ENCODE peak calls at places on chromosomes 2 and 18, in seven cellular contexts. H, G, O, M, Y, D and U are unnamed samples.

GRCh38 chr18:79902075-79902474 is 49.4 kb downstream of the SLC66A2 start:
- DNase-seq in O (no peak), M (no peak), G (no peak), Y (no peak), H (no peak), D (no peak), U (no peak)

GRCh38 chr2:46239847-46240181 is 57.4 kb upstream of the EPAS1 start:
- DNase-seq in Y (no peak), M (no peak), O (no peak), D (no peak), G (no peak), H (no peak), U (no peak)

GRCh38 chr2:56132138-56132537 is 51.7 kb upstream of the CCDC85A start:
- DNase-seq in D (peak; percentile 28), O (no peak), G (no peak), H (peak; percentile 73), Y (peak; percentile 62), M (peak; percentile 47), U (peak; percentile 76)

GRCh38 chr18:23115683-23116096 is 19.6 kb upstream of the CABLES1 start:
- DNase-seq in M (peak; percentile 100), D (no peak), O (no peak), Y (no peak), H (peak; percentile 98), G (no peak), U (peak; percentile 95)

GRCh38 chr2:24512404-24512803 is 21.4 kb downstream of the NCOA1 start:
- DNase-seq in G (no peak), O (no peak), M (peak; percentile 28), Y (no peak), D (no peak), H (no peak), U (no peak)

GRCh38 chr2:32453242-32454062 is 96.6 kb downstream of the BIRC6 start:
- DNase-seq in O (no peak), G (no peak), M (peak; percentile 44), D (no peak), H (no peak), Y (no peak), U (peak; percentile 59)

GRCh38 chr2:200471324-200471848 is 38.5 kb downstream of the KCTD18 start:
- DNase-seq in H (peak; percentile 52), Y (peak; percentile 76), O (no peak), M (no peak), G (no peak), D (peak; percentile 39), U (peak; percentile 56)

GRCh38 chr18:58862851-58863538 is 1.7 kb upstream of the ZNF532 start:
- DNase-seq in M (peak; percentile 62), H (peak; percentile 67), O (peak; percentile 45), D (no peak), Y (peak; percentile 66), G (no peak), U (peak; percentile 66)

GRCh38 chr2:203394519-203395227 is 66.5 kb downstream of the ABI2 start:
- DNase-seq in Y (peak; percentile 25), O (no peak), G (no peak), H (no peak), M (no peak), D (peak; percentile 64), U (no peak)

GRCh38 chr2:86632672-86633071 is 9.0 kb upstream of the RNF103 start:
- DNase-seq in Y (no peak), H (no peak), G (no peak), D (no peak), M (no peak), O (no peak), U (no peak)

GRCh38 chr2:235639387-235639786 is 145.5 kb downstream of the AGAP1 start:
- DNase-seq in D (no peak), Y (no peak), O (peak; percentile 85), M (peak; percentile 95), G (no peak), H (peak; percentile 96), U (peak; percentile 92)

GRCh38 chr2:147623328-147623727 is 221.5 kb upstream of the ACVR2A start:
- DNase-seq in G (no peak), D (no peak), M (no peak), Y (no peak), H (no peak), O (no peak), U (no peak)

GRCh38 chr18:28999711-29000110 is 822.8 kb upstream of the CDH2 start:
- DNase-seq in H (peak; percentile 11), G (no peak), D (no peak), Y (no peak), O (no peak), M (peak; percentile 59), U (no peak)

DNA sequence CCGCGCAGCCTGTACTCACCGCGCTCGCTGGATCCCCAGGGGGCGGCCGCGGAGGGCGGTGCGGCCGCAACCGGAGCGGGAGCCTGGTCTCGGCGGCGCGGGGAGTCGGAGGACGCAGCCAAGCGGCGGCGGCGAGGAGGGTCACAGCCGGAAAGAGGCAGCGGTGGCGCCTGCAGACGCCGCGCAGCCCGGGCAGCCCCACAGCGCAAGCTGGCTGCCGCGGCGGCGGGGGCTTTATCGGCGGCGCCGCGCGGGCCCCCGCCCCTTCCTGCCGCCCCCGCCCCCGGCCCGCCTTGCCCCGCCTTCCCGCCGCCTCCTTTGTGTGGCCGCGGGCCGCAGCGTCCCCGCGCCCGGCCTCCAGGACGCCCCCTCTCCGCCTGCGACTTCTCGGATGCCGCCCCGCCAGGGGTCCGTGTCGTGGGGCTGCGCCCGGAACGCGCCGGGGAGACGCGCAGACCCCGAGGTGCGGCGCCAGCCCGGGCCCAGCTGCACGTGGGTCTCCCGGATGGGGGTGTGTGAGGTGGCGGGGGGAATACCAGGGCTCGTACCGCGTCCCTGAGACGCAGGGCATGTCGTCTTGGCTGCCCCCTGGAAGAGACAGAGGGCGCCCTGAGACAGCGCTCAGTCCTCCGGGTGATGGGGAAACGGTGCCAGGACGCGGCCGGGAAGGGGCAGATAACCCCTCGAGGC is at the start of gene SERPINE2:
- DNase-seq in H (peak; percentile 63), M (peak; percentile 37), D (no peak), O (peak; percentile 18), Y (peak; percentile 88), G (no peak), U (peak; percentile 27)
- TF ChIP-seq CTCF in H (peak; percentile 57), M (peak; percentile 52), D (no peak), O (no peak), Y (peak; percentile 52), G (no peak), U (peak; percentile 48)

GRCh38 chr18:76566987-76567386 is 71.9 kb upstream of the ZNF516 start:
- DNase-seq in H (no peak), M (no peak), O (no peak), D (no peak), G (no peak), Y (no peak), U (no peak)

GRCh38 chr18:76565238-76566173 is 70.5 kb upstream of the ZNF516 start:
- DNase-seq in O (peak; percentile 86), G (peak; percentile 52), D (peak; percentile 47), Y (peak; percentile 85), H (peak; percentile 95), M (peak; percentile 96), U (peak; percentile 97)

GRCh38 chr18:76564636-76565237 is 69.7 kb upstream of the ZNF516 start:
- DNase-seq in M (no peak), O (no peak), Y (no peak), D (no peak), G (no peak), H (no peak), U (peak; percentile 17)

GRCh38 chr18:76562286-76562840 is 67.3 kb upstream of the ZNF516 start:
- DNase-seq in D (no peak), Y (no peak), H (no peak), G (no peak), M (no peak), O (no peak), U (no peak)

GRCh38 chr18:76564117-76564516 is 69.1 kb upstream of the ZNF516 start:
- DNase-seq in Y (no peak), H (peak; percentile 79), D (no peak), G (no peak), M (peak; percentile 89), O (no peak), U (peak; percentile 71)
- H3K4me3 ChIP-seq in Y (no peak overlapping the region), H (no peak overlapping the region), D (no peak overlapping the region), G (no peak overlapping the region), M (no peak overlapping the region), O (no peak overlapping the region), U (no peak overlapping the region)

GRCh38 chr2:240525802-240526201 is 32.0 kb downstream of the ANKMY1 start:
- DNase-seq in Y (no peak), D (no peak), O (no peak), G (no peak), M (no peak), H (no peak), U (no peak)
- TF ChIP-seq CTCF in Y (no peak), D (no peak), O (no peak), G (no peak), M (no peak), H (no peak), U (no peak)

GRCh38 chr2:144509548-144510205 is 10.2 kb downstream of the ZEB2 start:
- DNase-seq in G (no peak), H (peak; percentile 57), Y (no peak), O (no peak), M (no peak), D (no peak), U (no peak)
- H3K4me3 ChIP-seq in G (no peak overlapping the region), H (no peak overlapping the region), Y (peak overlapping the region; percentile 29), O (no peak overlapping the region), M (no peak overlapping the region), D (peak overlapping the region; percentile 3), U (no peak overlapping the region)